ENCODE peak calls at places on chromosomes 13 and 19, in nine cellular contexts. C is stimulated activated CD4-positive, alpha-beta T cell treated with anti-CD3 and anti-CD28 coated beads, TNF-alpha, amount 100 ng/mL, for 48 hours; N is substantia nigra; E is adrenal gland; K is stimulated activated naive B cell treated with anti-CD40 and anti-IgM and Interleukin-4, amounts not matched to agents 10 μg/mL and 1 μg/mL and 100 μg/mL, for 72 hours; Z is mesothelial cell of epicardium; Y is tibial nerve; D is tibial artery; L is CD8-positive, alpha-beta memory T cell. X is an unnamed sample.

GRCh38 chr19:2051771-2052704 is 994 bp upstream of the MKNK2 start:
- DNase-seq in C (no peak), N (peak; percentile 36), E (no peak), K (peak; percentile 85), Z (no peak), Y (no peak), D (no peak), L (peak; percentile 66), X (peak; percentile 83)

GRCh38 chr19:29645911-29646310 is 19.4 kb upstream of the PLEKHF1 start:
- DNase-seq in C (no peak), N (no peak), E (peak; percentile 33), K (no peak), Z (no peak), Y (no peak), D (no peak), L (no peak), X (peak; percentile 54)

GRCh38 chr19:40687525-40688016 is 2.9 kb downstream of the NUMBL start:
- DNase-seq in C (no peak), N (no peak), E (peak; percentile 39), K (peak; percentile 35), Z (no peak), Y (peak; percentile 98), D (peak; percentile 92), L (no peak), X (peak; percentile 96)

GRCh38 chr19:2398735-2399305 is 28.6 kb downstream of the TIMM13 start:
- DNase-seq in C (no peak), N (no peak), E (no peak), K (no peak), Z (no peak), Y (no peak), D (no peak), L (no peak), X (no peak)

GRCh38 chr19:1591421-1592022 is 1.1 kb downstream of the MBD3 start:
- DNase-seq in C (no peak), N (no peak), E (no peak), K (peak; percentile 22), Z (no peak), Y (no peak), D (no peak), L (no peak), X (no peak)

GRCh38 chr19:55447421-55448174 is 4.5 kb upstream of the SHISA7 start:
- DNase-seq in C (no peak), N (peak; percentile 78), E (no peak), K (no peak), Z (no peak), Y (no peak), D (no peak), L (no peak), X (no peak)

GRCh38 chr19:4447327-4448146 is 10.1 kb downstream of the UBXN6 start:
- DNase-seq in C (no peak), N (no peak), E (no peak), K (no peak), Z (no peak), Y (no peak), D (no peak), L (no peak), X (no peak)

GRCh38 chr19:42233106-42233505 is 9.3 kb downstream of the GSK3A start:
- DNase-seq in C (no peak), N (no peak), E (no peak), K (no peak), Z (no peak), Y (no peak), D (no peak), L (no peak), X (no peak)

GRCh38 chr13:113951246-113951999 is 22.5 kb downstream of the C13orf46 start:
- DNase-seq in C (peak; percentile 14), N (peak; percentile 82), E (peak; percentile 89), K (peak; percentile 55), Z (no peak), Y (peak; percentile 78), D (peak; percentile 92), L (peak; percentile 38), X (peak; percentile 93)

GRCh38 chr13:107157272-107157671 is 589.3 kb upstream of the ARGLU1 start:
- DNase-seq in C (no peak), N (no peak), E (no peak), K (no peak), Z (no peak), Y (no peak), D (no peak), L (no peak), X (no peak)

GRCh38 chr19:3978145-3978544 is 7.1 kb downstream of the EEF2 start:
- DNase-seq in C (no peak), N (no peak), E (no peak), K (no peak), Z (no peak), Y (no peak), D (no peak), L (no peak), X (no peak)

GRCh38 chr13:111652676-111653075 is 332.2 kb downstream of the TEX29 start:
- DNase-seq in C (no peak), N (no peak), E (no peak), K (no peak), Z (no peak), Y (no peak), D (no peak), L (no peak), X (no peak)

GRCh38 chr13:83780201-83780600 is 102.1 kb downstream of the SLITRK1 start:
- DNase-seq in C (no peak), N (no peak), E (no peak), K (no peak), Z (no peak), Y (no peak), D (no peak), L (no peak), X (no peak)

X was measured in suprapubic skin.